ENCODE peak calls at places on chromosomes 4 and X, in seven cellular contexts. One of them, this sample, is unnamed.

GRCh38 chr4:54553001-54553400 is 104.8 kb upstream of the KIT start:
- DNase-seq in AG20443: peak
- DNase-seq in GM23248: peak
- DNase-seq in IMR-90: peak
- DNase-seq in stimulated activated CD4-positive, alpha-beta T cell treated with anti-CD3 and anti-CD28 coated beads, Interleukin-4, amount 100 ng/mL, for 1 hour: no peak
- DNase-seq in NB4: no peak
- DNase-seq in amniotic stem cell: no peak
- DNase-seq in this sample: no peak

GRCh38 chrX:123833387-123833786 is 26.5 kb upstream of the XIAP start:
- DNase-seq in AG20443: peak
- DNase-seq in GM23248: peak
- DNase-seq in IMR-90: peak
- DNase-seq in stimulated activated CD4-positive, alpha-beta T cell treated with anti-CD3 and anti-CD28 coated beads, Interleukin-4, amount 100 ng/mL, for 1 hour: peak
- DNase-seq in NB4: peak
- DNase-seq in amniotic stem cell: no peak
- DNase-seq in this sample: peak

GRCh38 chr4:123994917-123995316 is 598.3 kb downstream of the SPRY1 start:
- DNase-seq in AG20443: no peak
- DNase-seq in GM23248: peak
- DNase-seq in IMR-90: no peak
- DNase-seq in stimulated activated CD4-positive, alpha-beta T cell treated with anti-CD3 and anti-CD28 coated beads, Interleukin-4, amount 100 ng/mL, for 1 hour: no peak
- DNase-seq in NB4: no peak
- DNase-seq in amniotic stem cell: no peak
- DNase-seq in this sample: no peak

GRCh38 chr4:162010362-162010761 is 153.4 kb downstream of the FSTL5 start:
- DNase-seq in AG20443: no peak
- DNase-seq in GM23248: no peak
- DNase-seq in IMR-90: no peak
- DNase-seq in stimulated activated CD4-positive, alpha-beta T cell treated with anti-CD3 and anti-CD28 coated beads, Interleukin-4, amount 100 ng/mL, for 1 hour: no peak
- DNase-seq in NB4: peak
- DNase-seq in amniotic stem cell: no peak
- DNase-seq in this sample: no peak

GRCh38 chrX:114626323-114626722 is 42.4 kb downstream of the HTR2C start:
- DNase-seq in AG20443: peak
- DNase-seq in GM23248: peak
- DNase-seq in IMR-90: peak
- DNase-seq in stimulated activated CD4-positive, alpha-beta T cell treated with anti-CD3 and anti-CD28 coated beads, Interleukin-4, amount 100 ng/mL, for 1 hour: no peak
- DNase-seq in NB4: peak
- DNase-seq in amniotic stem cell: no peak
- DNase-seq in this sample: peak

GRCh38 chrX:41332408-41332987 is 1.5 kb upstream of the DDX3X start:
- DNase-seq in AG20443: no peak
- DNase-seq in GM23248: peak
- DNase-seq in IMR-90: peak
- DNase-seq in stimulated activated CD4-positive, alpha-beta T cell treated with anti-CD3 and anti-CD28 coated beads, Interleukin-4, amount 100 ng/mL, for 1 hour: no peak
- DNase-seq in NB4: peak
- DNase-seq in amniotic stem cell: no peak
- DNase-seq in this sample: no peak

GRCh38 chrX:97215166-97215565 is 331.5 kb downstream of the RPA4 start:
- DNase-seq in AG20443: peak
- DNase-seq in GM23248: peak
- DNase-seq in IMR-90: peak
- DNase-seq in stimulated activated CD4-positive, alpha-beta T cell treated with anti-CD3 and anti-CD28 coated beads, Interleukin-4, amount 100 ng/mL, for 1 hour: no peak
- DNase-seq in NB4: no peak
- DNase-seq in amniotic stem cell: no peak
- DNase-seq in this sample: no peak

GRCh38 chr4:137685357-137685756 is 153.1 kb upstream of the PCDH18 start:
- DNase-seq in AG20443: peak
- DNase-seq in GM23248: peak
- DNase-seq in IMR-90: peak
- DNase-seq in stimulated activated CD4-positive, alpha-beta T cell treated with anti-CD3 and anti-CD28 coated beads, Interleukin-4, amount 100 ng/mL, for 1 hour: no peak
- DNase-seq in NB4: no peak
- DNase-seq in amniotic stem cell: peak
- DNase-seq in this sample: no peak

GRCh38 chr4:122762520-122762919 is 30.0 kb downstream of the BBS12 start:
- DNase-seq in AG20443: no peak
- DNase-seq in GM23248: no peak
- DNase-seq in IMR-90: no peak
- DNase-seq in stimulated activated CD4-positive, alpha-beta T cell treated with anti-CD3 and anti-CD28 coated beads, Interleukin-4, amount 100 ng/mL, for 1 hour: no peak
- DNase-seq in NB4: no peak
- DNase-seq in amniotic stem cell: no peak
- DNase-seq in this sample: peak

GRCh38 chr4:183588169-183588675 is 70.8 kb downstream of the RWDD4 start:
- DNase-seq in AG20443: peak
- DNase-seq in GM23248: peak
- DNase-seq in IMR-90: peak
- DNase-seq in stimulated activated CD4-positive, alpha-beta T cell treated with anti-CD3 and anti-CD28 coated beads, Interleukin-4, amount 100 ng/mL, for 1 hour: no peak
- DNase-seq in NB4: no peak
- DNase-seq in amniotic stem cell: no peak
- DNase-seq in this sample: no peak

GRCh38 chrX:134999469-134999868 is 8.7 kb downstream of the SMIM10 start:
- DNase-seq in AG20443: peak
- DNase-seq in GM23248: peak
- DNase-seq in IMR-90: peak
- DNase-seq in stimulated activated CD4-positive, alpha-beta T cell treated with anti-CD3 and anti-CD28 coated beads, Interleukin-4, amount 100 ng/mL, for 1 hour: no peak
- DNase-seq in NB4: peak
- DNase-seq in amniotic stem cell: peak
- DNase-seq in this sample: peak

GRCh38 chrX:136835761-136836160 is 44.8 kb downstream of the RBMX start:
- DNase-seq in AG20443: no peak
- DNase-seq in GM23248: no peak
- DNase-seq in IMR-90: no peak
- DNase-seq in stimulated activated CD4-positive, alpha-beta T cell treated with anti-CD3 and anti-CD28 coated beads, Interleukin-4, amount 100 ng/mL, for 1 hour: no peak
- DNase-seq in NB4: no peak
- DNase-seq in amniotic stem cell: no peak
- DNase-seq in this sample: no peak

GRCh38 chr4:55348436-55348835 is 2.4 kb downstream of the SRD5A3 start:
- DNase-seq in AG20443: no peak
- DNase-seq in GM23248: peak
- DNase-seq in IMR-90: peak
- DNase-seq in stimulated activated CD4-positive, alpha-beta T cell treated with anti-CD3 and anti-CD28 coated beads, Interleukin-4, amount 100 ng/mL, for 1 hour: no peak
- DNase-seq in NB4: no peak
- DNase-seq in amniotic stem cell: no peak
- DNase-seq in this sample: no peak

GRCh38 chrX:107978707-107979307 is 3.4 kb downstream of the TEX13B start:
- DNase-seq in AG20443: peak
- DNase-seq in GM23248: peak
- DNase-seq in IMR-90: peak
- DNase-seq in stimulated activated CD4-positive, alpha-beta T cell treated with anti-CD3 and anti-CD28 coated beads, Interleukin-4, amount 100 ng/mL, for 1 hour: no peak
- DNase-seq in NB4: peak
- DNase-seq in amniotic stem cell: no peak
- DNase-seq in this sample: peak

GRCh38 chr4:54227261-54228063 is 1.6 kb upstream of the PDGFRA start:
- DNase-seq in AG20443: peak
- DNase-seq in GM23248: peak
- DNase-seq in IMR-90: peak
- DNase-seq in stimulated activated CD4-positive, alpha-beta T cell treated with anti-CD3 and anti-CD28 coated beads, Interleukin-4, amount 100 ng/mL, for 1 hour: no peak
- DNase-seq in NB4: no peak
- DNase-seq in amniotic stem cell: no peak
- DNase-seq in this sample: no peak

GRCh38 chrX:40644821-40645358 is 2.5 kb downstream of the CXorf38 start:
- DNase-seq in AG20443: peak
- DNase-seq in GM23248: peak
- DNase-seq in IMR-90: peak
- DNase-seq in stimulated activated CD4-positive, alpha-beta T cell treated with anti-CD3 and anti-CD28 coated beads, Interleukin-4, amount 100 ng/mL, for 1 hour: peak
- DNase-seq in NB4: peak
- DNase-seq in amniotic stem cell: peak
- DNase-seq in this sample: peak

GRCh38 chrX:66200855-66201795 is 37.1 kb downstream of the HEPH start:
- DNase-seq in AG20443: peak
- DNase-seq in GM23248: peak
- DNase-seq in IMR-90: peak
- DNase-seq in stimulated activated CD4-positive, alpha-beta T cell treated with anti-CD3 and anti-CD28 coated beads, Interleukin-4, amount 100 ng/mL, for 1 hour: no peak
- DNase-seq in NB4: peak
- DNase-seq in amniotic stem cell: peak
- DNase-seq in this sample: peak

GRCh38 chr4:113502883-113503282 is 258.7 kb downstream of the CAMK2D start:
- DNase-seq in AG20443: no peak
- DNase-seq in GM23248: no peak
- DNase-seq in IMR-90: no peak
- DNase-seq in stimulated activated CD4-positive, alpha-beta T cell treated with anti-CD3 and anti-CD28 coated beads, Interleukin-4, amount 100 ng/mL, for 1 hour: no peak
- DNase-seq in NB4: no peak
- DNase-seq in amniotic stem cell: no peak
- DNase-seq in this sample: no peak

GRCh38 chrX:118495958-118496762 is 545 bp downstream of the DOCK11 start:
- DNase-seq in AG20443: peak
- DNase-seq in GM23248: peak
- DNase-seq in IMR-90: no peak
- DNase-seq in stimulated activated CD4-positive, alpha-beta T cell treated with anti-CD3 and anti-CD28 coated beads, Interleukin-4, amount 100 ng/mL, for 1 hour: peak
- DNase-seq in NB4: peak
- DNase-seq in amniotic stem cell: no peak
- DNase-seq in this sample: peak

GRCh38 chrX:45669715-45670360 is 469.2 kb upstream of the DIPK2B start:
- DNase-seq in AG20443: peak
- DNase-seq in GM23248: peak
- DNase-seq in IMR-90: peak
- DNase-seq in stimulated activated CD4-positive, alpha-beta T cell treated with anti-CD3 and anti-CD28 coated beads, Interleukin-4, amount 100 ng/mL, for 1 hour: no peak
- DNase-seq in NB4: no peak
- DNase-seq in amniotic stem cell: no peak
- DNase-seq in this sample: no peak

GRCh38 chr4:143375326-143376073 is 38.8 kb downstream of the GAB1 start:
- DNase-seq in AG20443: peak
- DNase-seq in GM23248: peak
- DNase-seq in IMR-90: no peak
- DNase-seq in stimulated activated CD4-positive, alpha-beta T cell treated with anti-CD3 and anti-CD28 coated beads, Interleukin-4, amount 100 ng/mL, for 1 hour: no peak
- DNase-seq in NB4: peak
- DNase-seq in amniotic stem cell: no peak
- DNase-seq in this sample: peak

GRCh38 chrX:12894074-12894691 is 12.2 kb upstream of the TLR8 start:
- DNase-seq in AG20443: peak
- DNase-seq in GM23248: peak
- DNase-seq in IMR-90: peak
- DNase-seq in stimulated activated CD4-positive, alpha-beta T cell treated with anti-CD3 and anti-CD28 coated beads, Interleukin-4, amount 100 ng/mL, for 1 hour: peak
- DNase-seq in NB4: peak
- DNase-seq in amniotic stem cell: no peak
- DNase-seq in this sample: peak

GRCh38 chr4:95232358-95233156 is 316.2 kb downstream of the UNC5C start:
- DNase-seq in AG20443: no peak
- DNase-seq in GM23248: no peak
- DNase-seq in IMR-90: no peak
- DNase-seq in stimulated activated CD4-positive, alpha-beta T cell treated with anti-CD3 and anti-CD28 coated beads, Interleukin-4, amount 100 ng/mL, for 1 hour: no peak
- DNase-seq in NB4: no peak
- DNase-seq in amniotic stem cell: no peak
- DNase-seq in this sample: no peak

GRCh38 chr4:78671812-78672440 is 104.2 kb upstream of the BMP2K start:
- DNase-seq in AG20443: no peak
- DNase-seq in GM23248: no peak
- DNase-seq in IMR-90: no peak
- DNase-seq in stimulated activated CD4-positive, alpha-beta T cell treated with anti-CD3 and anti-CD28 coated beads, Interleukin-4, amount 100 ng/mL, for 1 hour: no peak
- DNase-seq in NB4: no peak
- DNase-seq in amniotic stem cell: no peak
- DNase-seq in this sample: peak

GRCh38 chrX:19679787-19680186 is 164.5 kb upstream of the MAP3K15 start:
- DNase-seq in AG20443: no peak
- DNase-seq in GM23248: no peak
- DNase-seq in IMR-90: no peak
- DNase-seq in stimulated activated CD4-positive, alpha-beta T cell treated with anti-CD3 and anti-CD28 coated beads, Interleukin-4, amount 100 ng/mL, for 1 hour: no peak
- DNase-seq in NB4: no peak
- DNase-seq in amniotic stem cell: no peak
- DNase-seq in this sample: no peak

GRCh38 chrX:11764602-11765067 is 6.6 kb downstream of the MSL3 start:
- DNase-seq in AG20443: no peak
- DNase-seq in GM23248: no peak
- DNase-seq in IMR-90: no peak
- DNase-seq in stimulated activated CD4-positive, alpha-beta T cell treated with anti-CD3 and anti-CD28 coated beads, Interleukin-4, amount 100 ng/mL, for 1 hour: no peak
- DNase-seq in NB4: no peak
- DNase-seq in amniotic stem cell: no peak
- DNase-seq in this sample: no peak

GRCh38 chr4:146192060-146192459 is 16.5 kb downstream of the LSM6 start:
- DNase-seq in AG20443: peak
- DNase-seq in GM23248: peak
- DNase-seq in IMR-90: no peak
- DNase-seq in stimulated activated CD4-positive, alpha-beta T cell treated with anti-CD3 and anti-CD28 coated beads, Interleukin-4, amount 100 ng/mL, for 1 hour: no peak
- DNase-seq in NB4: no peak
- DNase-seq in amniotic stem cell: no peak
- DNase-seq in this sample: no peak

GRCh38 chrX:12360991-12361598 is 222.8 kb downstream of the FRMPD4 start:
- DNase-seq in AG20443: no peak
- DNase-seq in GM23248: no peak
- DNase-seq in IMR-90: peak
- DNase-seq in stimulated activated CD4-positive, alpha-beta T cell treated with anti-CD3 and anti-CD28 coated beads, Interleukin-4, amount 100 ng/mL, for 1 hour: no peak
- DNase-seq in NB4: no peak
- DNase-seq in amniotic stem cell: no peak
- DNase-seq in this sample: no peak

GRCh38 chr4:100391913-100392312 is 125.9 kb downstream of the EMCN start:
- DNase-seq in AG20443: peak
- DNase-seq in GM23248: peak
- DNase-seq in IMR-90: peak
- DNase-seq in stimulated activated CD4-positive, alpha-beta T cell treated with anti-CD3 and anti-CD28 coated beads, Interleukin-4, amount 100 ng/mL, for 1 hour: no peak
- DNase-seq in NB4: peak
- DNase-seq in amniotic stem cell: no peak
- DNase-seq in this sample: no peak

GRCh38 chrX:57821703-57822375 is 88.4 kb downstream of the ZXDA start:
- DNase-seq in AG20443: peak
- DNase-seq in GM23248: peak
- DNase-seq in IMR-90: peak
- DNase-seq in stimulated activated CD4-positive, alpha-beta T cell treated with anti-CD3 and anti-CD28 coated beads, Interleukin-4, amount 100 ng/mL, for 1 hour: no peak
- DNase-seq in NB4: peak
- DNase-seq in amniotic stem cell: no peak
- DNase-seq in this sample: peak

GRCh38 chr4:54228563-54229501 is at the start of gene PDGFRA:
- DNase-seq in AG20443: peak
- DNase-seq in GM23248: peak
- DNase-seq in IMR-90: peak
- DNase-seq in stimulated activated CD4-positive, alpha-beta T cell treated with anti-CD3 and anti-CD28 coated beads, Interleukin-4, amount 100 ng/mL, for 1 hour: no peak
- DNase-seq in NB4: no peak
- DNase-seq in amniotic stem cell: peak
- DNase-seq in this sample: no peak

GRCh38 chrX:56366901-56367300 is 134.7 kb downstream of the KLF8 start:
- DNase-seq in AG20443: no peak
- DNase-seq in GM23248: no peak
- DNase-seq in IMR-90: no peak
- DNase-seq in stimulated activated CD4-positive, alpha-beta T cell treated with anti-CD3 and anti-CD28 coated beads, Interleukin-4, amount 100 ng/mL, for 1 hour: no peak
- DNase-seq in NB4: no peak
- DNase-seq in amniotic stem cell: no peak
- DNase-seq in this sample: no peak

GRCh38 chr4:53098681-53099121 is 236.6 kb downstream of the RASL11B start:
- DNase-seq in AG20443: no peak
- DNase-seq in GM23248: peak
- DNase-seq in IMR-90: peak
- DNase-seq in stimulated activated CD4-positive, alpha-beta T cell treated with anti-CD3 and anti-CD28 coated beads, Interleukin-4, amount 100 ng/mL, for 1 hour: no peak
- DNase-seq in NB4: no peak
- DNase-seq in amniotic stem cell: no peak
- DNase-seq in this sample: no peak

GRCh38 chrX:104697264-104697663 is 131.3 kb downstream of the IL1RAPL2 start:
- DNase-seq in AG20443: no peak
- DNase-seq in GM23248: no peak
- DNase-seq in IMR-90: no peak
- DNase-seq in stimulated activated CD4-positive, alpha-beta T cell treated with anti-CD3 and anti-CD28 coated beads, Interleukin-4, amount 100 ng/mL, for 1 hour: no peak
- DNase-seq in NB4: no peak
- DNase-seq in amniotic stem cell: no peak
- DNase-seq in this sample: peak

GRCh38 chrX:103376118-103376978 is at the start of gene BEX3:
- DNase-seq in AG20443: peak
- DNase-seq in GM23248: peak
- DNase-seq in IMR-90: peak
- DNase-seq in stimulated activated CD4-positive, alpha-beta T cell treated with anti-CD3 and anti-CD28 coated beads, Interleukin-4, amount 100 ng/mL, for 1 hour: peak
- DNase-seq in NB4: no peak
- DNase-seq in amniotic stem cell: no peak
- DNase-seq in this sample: peak

GRCh38 chr4:147760695-147761094 is 28.8 kb downstream of the ARHGAP10 start:
- DNase-seq in AG20443: no peak
- DNase-seq in GM23248: no peak
- DNase-seq in IMR-90: no peak
- DNase-seq in stimulated activated CD4-positive, alpha-beta T cell treated with anti-CD3 and anti-CD28 coated beads, Interleukin-4, amount 100 ng/mL, for 1 hour: no peak
- DNase-seq in NB4: no peak
- DNase-seq in amniotic stem cell: no peak
- DNase-seq in this sample: no peak

GRCh38 chr4:93791570-93792195 is 36.9 kb upstream of the ATOH1 start:
- DNase-seq in AG20443: peak
- DNase-seq in GM23248: peak
- DNase-seq in IMR-90: peak
- DNase-seq in stimulated activated CD4-positive, alpha-beta T cell treated with anti-CD3 and anti-CD28 coated beads, Interleukin-4, amount 100 ng/mL, for 1 hour: no peak
- DNase-seq in NB4: peak
- DNase-seq in amniotic stem cell: no peak
- DNase-seq in this sample: peak

GRCh38 chr4:3800351-3800750 is 34.2 kb downstream of the ADRA2C start:
- DNase-seq in AG20443: no peak
- DNase-seq in GM23248: no peak
- DNase-seq in IMR-90: no peak
- DNase-seq in stimulated activated CD4-positive, alpha-beta T cell treated with anti-CD3 and anti-CD28 coated beads, Interleukin-4, amount 100 ng/mL, for 1 hour: no peak
- DNase-seq in NB4: no peak
- DNase-seq in amniotic stem cell: no peak
- DNase-seq in this sample: no peak

This sample was measured in KBM-7.